ENCODE peak calls at places on chromosomes 1 and 21, in five cellular contexts. Q is CD8-positive, alpha-beta memory T cell; U is left ventricle myocardium inferior; R is cardiac fibroblast; T is cardiac muscle cell. W is an unnamed sample.

GRCh38 chr21:22174746-22175145 is 1176.5 kb downstream of the NCAM2 start:
- DNase-seq in Q (no peak), U (no peak), R (no peak), T (no peak), W (no peak)

GRCh38 chr1:36624466-36624865 is 141.8 kb upstream of the CSF3R start:
- DNase-seq in Q (no peak), U (no peak), R (no peak), T (no peak), W (no peak)

GRCh38 chr21:44985441-44986401 is 45.9 kb downstream of the SLX9 start:
- DNase-seq in Q (no peak), U (peak), R (no peak), T (no peak), W (no peak)

GRCh38 chr1:244080343-244080929 is 29.4 kb downstream of the ZBTB18 start:
- DNase-seq in Q (no peak), U (no peak), R (no peak), T (no peak), W (no peak)

GRCh38 chr21:28663111-28663693 is 329.5 kb downstream of the LTN1 start:
- DNase-seq in Q (no peak), U (no peak), R (no peak), T (no peak), W (no peak)

GRCh38 chr1:228265167-228265566 is 57.3 kb downstream of the OBSCN start:
- DNase-seq in Q (no peak), U (no peak), R (peak), T (no peak), W (no peak)

GRCh38 chr1:101257500-101258325 is 20.9 kb downstream of the S1PR1 start:
- DNase-seq in Q (no peak), U (no peak), R (no peak), T (no peak), W (no peak)

GRCh38 chr1:60044881-60045280 is 28.7 kb downstream of the C1orf87 start:
- DNase-seq in Q (no peak), U (no peak), R (no peak), T (no peak), W (no peak)

GRCh38 chr1:109984190-109984455 is 442 bp upstream of the AHCYL1 start:
- DNase-seq in Q (no peak), U (no peak), R (peak), T (no peak), W (no peak)

GRCh38 chr1:154404511-154404931 is 622 bp upstream of the IL6R start:
- DNase-seq in Q (no peak), U (no peak), R (no peak), T (no peak), W (no peak)

GRCh38 chr1:89525169-89525855 is 683 bp downstream of the LRRC8B start:
- DNase-seq in Q (peak), U (peak), R (no peak), T (peak), W (no peak)

GRCh38 chr1:92411511-92411910 is 75.2 kb downstream of the GFI1 start:
- DNase-seq in Q (no peak), U (no peak), R (peak), T (no peak), W (no peak)

GRCh38 chr1:208267896-208268295 is 23.7 kb upstream of the PLXNA2 start:
- DNase-seq in Q (no peak), U (no peak), R (no peak), T (no peak), W (no peak)

GRCh38 chr21:46641656-46642055 is 6.2 kb downstream of the PRMT2 start:
- DNase-seq in Q (no peak), U (no peak), R (no peak), T (no peak), W (no peak)

GRCh38 chr1:22296701-22297591 is 154.0 kb upstream of the WNT4 start:
- DNase-seq in Q (no peak), U (no peak), R (no peak), T (no peak), W (no peak)

GRCh38 chr1:227733751-227734545 is 1.2 kb downstream of the JMJD4 start:
- DNase-seq in Q (no peak), U (no peak), R (no peak), T (no peak), W (no peak)

GRCh38 chr1:201597551-201598230 is 58.8 kb downstream of the NAV1 start:
- DNase-seq in Q (no peak), U (peak), R (no peak), T (no peak), W (no peak)

GRCh38 chr1:246068619-246069509 is 438.2 kb downstream of the SMYD3 start:
- DNase-seq in Q (no peak), U (no peak), R (no peak), T (no peak), W (no peak)

GRCh38 chr21:38954450-38955059 is 148.8 kb downstream of the ETS2 start:
- DNase-seq in Q (no peak), U (no peak), R (no peak), T (no peak), W (no peak)

GRCh38 chr1:101112051-101112770 is 86.6 kb upstream of the DPH5 start:
- DNase-seq in Q (peak), U (peak), R (no peak), T (no peak), W (no peak)

GRCh38 chr1:223228201-223228600 is 85.2 kb upstream of the TLR5 start:
- DNase-seq in Q (no peak), U (no peak), R (no peak), T (no peak), W (no peak)

GRCh38 chr1:42952353-42953001 is 6.2 kb downstream of the SLC2A1 start:
- DNase-seq in Q (no peak), U (no peak), R (no peak), T (no peak), W (no peak)

GRCh38 chr1:67838180-67838912 is 5.1 kb upstream of the GNG12 start:
- DNase-seq in Q (no peak), U (no peak), R (peak), T (no peak), W (peak)

GRCh38 chr1:87953732-87954344 is 625.2 kb downstream of the LMO4 start:
- DNase-seq in Q (peak), U (peak), R (peak), T (peak), W (peak)

GRCh38 chr21:21174676-21175075 is 176.5 kb downstream of the NCAM2 start:
- DNase-seq in Q (no peak), U (no peak), R (no peak), T (no peak), W (no peak)

GRCh38 chr1:223319373-223319772 is 44.6 kb downstream of the SUSD4 start:
- DNase-seq in Q (no peak), U (no peak), R (no peak), T (no peak), W (no peak)

GRCh38 chr1:189859385-189859977 is 618.2 kb downstream of the BRINP3 start:
- DNase-seq in Q (no peak), U (no peak), R (peak), T (no peak), W (no peak)

GRCh38 chr1:206986402-206986801 is 16.1 kb upstream of the FCAMR start:
- DNase-seq in Q (no peak), U (no peak), R (no peak), T (no peak), W (no peak)

GRCh38 chr21:41361053-41361785 is 608 bp upstream of the MX2 start:
- DNase-seq in Q (no peak), U (no peak), R (no peak), T (no peak), W (no peak)

GRCh38 chr1:15351301-15351700 is 58.4 kb upstream of the EFHD2 start:
- DNase-seq in Q (no peak), U (no peak), R (peak), T (no peak), W (no peak)

GRCh38 chr1:219318826-219319225 is 145.1 kb downstream of the LYPLAL1 start:
- DNase-seq in Q (no peak), U (no peak), R (no peak), T (no peak), W (no peak)

GRCh38 chr21:15850645-15851044 is 120.9 kb downstream of the USP25 start:
- DNase-seq in Q (no peak), U (no peak), R (peak), T (no peak), W (peak)

GRCh38 chr1:116501041-116501869 is 69.6 kb downstream of the CD58 start:
- DNase-seq in Q (no peak), U (no peak), R (no peak), T (no peak), W (no peak)

GRCh38 chr21:28152729-28153128 is 839.9 kb downstream of the LTN1 start:
- DNase-seq in Q (no peak), U (no peak), R (peak), T (no peak), W (no peak)

GRCh38 chr1:180310095-180310494 is 80.0 kb downstream of the LHX4 start:
- DNase-seq in Q (no peak), U (no peak), R (peak), T (no peak), W (no peak)

GRCh38 chr21:31111093-31111492 is 72.8 kb upstream of the KRTAP19-8 start:
- DNase-seq in Q (no peak), U (no peak), R (no peak), T (no peak), W (no peak)

GRCh38 chr1:5067251-5067650 is 412.8 kb downstream of the AJAP1 start:
- DNase-seq in Q (no peak), U (no peak), R (no peak), T (no peak), W (no peak)

GRCh38 chr1:147598631-147599361 is 57.5 kb downstream of the BCL9 start:
- DNase-seq in Q (peak), U (no peak), R (peak), T (peak), W (no peak)

GRCh38 chr1:229661897-229662296 is 35.9 kb downstream of the URB2 start:
- DNase-seq in Q (no peak), U (no peak), R (no peak), T (no peak), W (no peak)

GRCh38 chr1:229664133-229664689 is 38.2 kb downstream of the URB2 start:
- DNase-seq in Q (peak), U (no peak), R (peak), T (no peak), W (peak)

GRCh38 chr1:229657993-229658755 is 32.1 kb downstream of the URB2 start:
- DNase-seq in Q (no peak), U (no peak), R (no peak), T (no peak), W (no peak)

GRCh38 chr1:229665912-229666558 is 40.0 kb downstream of the URB2 start:
- DNase-seq in Q (no peak), U (no peak), R (no peak), T (no peak), W (no peak)

GRCh38 chr1:229661022-229661877 is 35.2 kb downstream of the URB2 start:
- DNase-seq in Q (peak), U (peak), R (peak), T (peak), W (peak)
- H3K4me3 ChIP-seq in Q (no peak), U (no peak), R (no peak), T (no peak), W (no peak)

GRCh38 chr1:3992746-3993145 is 92.7 kb upstream of the C1orf174 start:
- DNase-seq in Q (no peak), U (no peak), R (no peak), T (no peak), W (no peak)
- H3K4me3 ChIP-seq in Q (no peak), U (no peak), R (no peak), T (no peak), W (no peak)

GRCh38 chr1:167225920-167226319 is 5.2 kb downstream of the POU2F1 start:
- DNase-seq in Q (no peak), U (no peak), R (no peak), T (no peak), W (no peak)
- H3K4me3 ChIP-seq in Q (no peak), U (no peak), R (no peak), T (no peak), W (no peak)

DNA sequence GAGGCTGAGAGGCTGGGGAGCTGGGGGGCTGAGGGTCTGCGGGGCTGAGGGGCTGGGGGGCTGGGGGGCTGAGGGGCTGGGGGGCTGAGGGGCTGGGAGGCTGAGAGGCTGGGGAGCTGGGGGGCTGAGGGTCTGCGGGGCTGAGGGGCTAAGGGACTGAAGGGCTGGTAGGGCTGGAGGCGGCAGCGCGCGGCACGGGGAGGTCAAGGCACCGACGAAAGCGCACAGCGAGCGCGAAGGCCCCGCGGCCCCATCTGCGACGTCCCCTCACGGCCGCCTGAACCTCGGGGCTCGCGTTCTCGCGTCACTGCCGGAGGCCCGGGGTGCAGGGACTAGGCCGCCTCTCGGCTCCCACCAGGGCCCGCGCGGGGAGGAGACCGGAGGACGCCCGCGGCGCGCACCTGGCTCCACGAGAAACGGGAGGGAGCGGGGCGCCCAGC is 356 bp downstream of the INTS11 start:
- DNase-seq in Q (no peak), U (no peak), R (no peak), T (no peak), W (no peak)
- H3K4me3 ChIP-seq in Q (peak), U (peak), R (peak), T (peak), W (peak)

DNA sequence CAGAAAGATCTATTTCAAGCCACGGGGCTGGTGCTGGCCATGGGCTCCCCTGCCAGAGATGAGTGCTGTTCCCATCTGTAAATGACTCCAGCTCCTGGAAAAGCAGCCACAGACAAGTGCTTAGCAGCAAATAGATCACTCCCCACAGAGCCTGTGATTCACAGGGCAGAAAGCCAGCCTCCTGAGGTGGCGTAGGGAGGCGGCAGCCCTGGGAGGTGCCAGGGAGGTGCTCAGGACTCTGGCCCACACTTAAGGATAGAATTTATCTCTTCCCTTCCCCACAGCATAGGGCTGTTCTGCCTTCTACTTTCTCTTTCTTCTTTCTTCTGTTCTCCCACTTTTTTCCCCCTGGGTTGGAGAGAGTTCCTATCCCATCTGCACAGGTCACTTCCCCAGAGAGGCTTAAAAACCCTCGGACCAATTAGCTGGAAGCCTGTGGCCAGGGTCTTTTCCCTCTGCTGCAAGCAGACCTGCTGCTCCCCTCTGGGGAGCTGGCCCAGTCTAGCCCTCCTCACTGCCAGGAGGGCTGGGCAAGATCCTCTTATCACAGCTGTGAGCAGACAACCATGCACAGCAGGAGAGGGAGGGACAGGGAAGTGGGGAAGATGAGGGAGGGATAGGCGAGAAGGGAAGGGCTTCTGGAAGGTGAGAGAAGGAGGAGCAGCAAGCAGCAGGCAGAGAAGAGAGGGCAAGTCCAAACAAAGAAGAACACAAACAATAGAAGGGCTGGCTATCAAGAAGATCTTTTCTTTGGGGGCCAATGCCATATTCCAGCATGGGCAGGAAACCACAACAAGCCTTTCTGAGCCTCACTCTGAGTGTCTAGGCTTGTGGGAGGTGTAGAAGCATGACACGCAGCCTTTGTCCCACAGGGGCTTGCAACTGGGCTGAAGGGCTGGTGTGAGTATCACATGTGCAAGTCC is 41.0 kb downstream of the KCND3 start:
- DNase-seq in Q (no peak), U (peak), R (peak), T (no peak), W (no peak)
- H3K4me3 ChIP-seq in Q (no peak), U (no peak), R (no peak), T (no peak), W (no peak)

GRCh38 chr1:151513626-151514101 is 2.5 kb downstream of the CGN start:
- DNase-seq in Q (no peak), U (no peak), R (no peak), T (no peak), W (no peak)

GRCh38 chr1:151514366-151514765 is 3.2 kb downstream of the CGN start:
- DNase-seq in Q (no peak), U (no peak), R (no peak), T (no peak), W (no peak)

GRCh38 chr1:151511636-151512215 is 539 bp downstream of the CGN start:
- DNase-seq in Q (peak), U (no peak), R (no peak), T (peak), W (no peak)

GRCh38 chr1:151512326-151512725 is 1.1 kb downstream of the CGN start:
- DNase-seq in Q (no peak), U (no peak), R (no peak), T (no peak), W (no peak)

DNA sequence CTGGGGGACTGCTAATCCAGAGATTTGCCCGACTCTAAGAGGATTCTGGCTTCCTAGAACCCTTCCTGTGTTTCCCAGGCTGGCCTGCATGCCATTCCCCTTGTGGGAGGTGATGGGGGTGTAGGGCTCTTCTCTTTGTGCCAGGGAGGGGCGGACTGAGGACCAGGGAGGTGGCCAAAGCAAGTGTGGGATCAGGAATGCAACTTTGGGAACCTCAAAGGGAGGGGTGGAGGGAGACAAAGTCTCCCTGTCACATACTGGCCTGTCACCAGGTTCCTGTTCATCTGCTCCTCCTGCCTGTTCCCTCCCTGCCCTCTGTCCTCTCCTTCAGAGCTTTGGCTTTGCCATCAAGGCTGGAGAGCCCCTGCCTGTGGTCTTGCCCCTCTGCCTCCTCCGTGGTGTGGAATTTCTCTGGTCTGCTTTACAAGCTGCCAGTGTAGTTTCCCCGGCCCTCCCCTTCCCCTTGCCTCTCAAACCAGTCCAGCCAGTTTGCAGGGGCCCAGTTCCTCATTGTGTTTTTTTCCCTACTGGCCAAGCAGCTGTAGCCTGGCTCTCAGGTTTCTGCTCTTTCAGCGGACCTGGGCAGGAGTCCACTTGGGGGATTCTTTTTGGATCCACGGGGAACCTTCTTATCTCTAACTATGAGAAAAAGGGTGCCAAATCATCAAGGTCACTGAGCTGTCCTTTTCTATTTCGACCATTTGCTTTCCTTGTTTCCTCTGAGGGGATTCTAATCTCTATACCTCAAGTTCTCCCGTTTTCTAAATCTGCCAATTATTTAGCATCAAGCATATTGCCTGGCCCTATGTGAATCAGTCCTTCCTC is 1.8 kb downstream of the CGN start:
- DNase-seq in Q (no peak), U (no peak), R (no peak), T (no peak), W (no peak)
- H3K4me3 ChIP-seq in Q (no peak), U (no peak), R (no peak), T (no peak), W (no peak)

DNA sequence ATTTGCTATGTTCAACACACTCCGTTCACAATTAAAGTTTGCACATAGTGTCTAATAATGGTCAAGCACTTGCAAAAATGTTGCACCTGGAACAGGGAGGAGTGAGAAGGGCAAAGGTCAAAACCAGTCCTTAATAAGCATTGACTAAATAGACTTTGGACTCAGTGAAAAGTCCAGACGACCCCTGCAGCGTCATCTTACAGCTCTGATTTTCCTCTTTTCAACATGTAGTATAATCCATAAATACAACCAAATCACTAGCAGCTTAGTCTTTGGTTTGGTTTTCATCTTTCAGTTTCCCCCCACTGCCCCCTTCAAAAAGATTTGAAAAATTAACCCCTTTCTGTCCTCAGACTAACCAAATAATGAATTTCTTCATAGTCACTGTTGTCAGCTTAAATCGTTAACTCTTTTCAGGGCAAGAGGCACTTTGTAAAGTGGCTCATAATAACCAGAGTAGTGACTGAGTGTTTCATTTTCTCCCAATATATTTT is 290.3 kb downstream of the PTPRC start:
- DNase-seq in Q (no peak), U (no peak), R (no peak), T (no peak), W (no peak)
- H3K4me3 ChIP-seq in Q (no peak), U (peak), R (no peak), T (no peak), W (no peak)

W was measured in retinal pigment epithelial cell.